ENCODE peak calls at places on chromosomes 7 and 10, in five cellular contexts. L is H9, J is lower lobe of right lung, T is fibroblast of lung, O is astrocyte of the spinal cord. M is an unnamed sample.
A peak's percentile ranks its signal among the peaks of the same experiment; 100 is the strongest.

GRCh38 chr7:101702362-101702850 is 73.3 kb upstream of the MYL10 start:
- DNase-seq in T (no peak), J (no peak), O (no peak), L (peak; percentile 73), M (no peak)

GRCh38 chr10:110657968-110658691 is 14.0 kb downstream of the RBM20 start:
- DNase-seq in J (no peak), T (no peak), O (no peak), L (peak; percentile 28), M (no peak)

GRCh38 chr7:2926120-2926897 is 82.2 kb upstream of the GNA12 start:
- DNase-seq in O (no peak), L (peak; percentile 14), J (peak; percentile 20), T (no peak), M (peak; percentile 64)

GRCh38 chr7:18548569-18548968 is 53.0 kb downstream of the HDAC9 start:
- DNase-seq in T (no peak), L (no peak), O (no peak), J (no peak), M (no peak)

GRCh38 chr10:129888784-129889616 is 75.1 kb downstream of the EBF3 start:
- DNase-seq in T (peak; percentile 8), L (peak; percentile 93), O (no peak), J (no peak), M (no peak)

GRCh38 chr10:21238044-21238443 is 287.4 kb downstream of the SKIDA1 start:
- DNase-seq in O (no peak), L (no peak), J (no peak), T (no peak), M (no peak)

GRCh38 chr10:88187472-88187871 is 324.0 kb downstream of the PTEN start:
- DNase-seq in J (no peak), T (no peak), O (no peak), L (no peak), M (no peak)

GRCh38 chr10:99966306-99966705 is 43.4 kb downstream of the DNMBP start:
- DNase-seq in T (peak; percentile 48), J (no peak), L (no peak), O (peak; percentile 90), M (no peak)

GRCh38 chr10:48509974-48510692 is 94.7 kb downstream of the ARHGAP22 start:
- DNase-seq in L (peak; percentile 38), J (no peak), T (peak; percentile 39), O (no peak), M (peak; percentile 57)

GRCh38 chr10:103470755-103471653 is 8.0 kb downstream of the CALHM3 start:
- DNase-seq in O (no peak), T (peak; percentile 62), L (peak; percentile 64), J (peak; percentile 66), M (no peak)

GRCh38 chr10:72367301-72367970 is 12.7 kb upstream of the DNAJB12 start:
- DNase-seq in O (peak; percentile 78), T (peak; percentile 47), L (no peak), J (no peak), M (no peak)

GRCh38 chr7:371119-371778 is 81.3 kb downstream of the FOXL3 start:
- DNase-seq in L (no peak), J (no peak), O (no peak), T (no peak), M (no peak)

GRCh38 chr10:131055437-131055836 is 256.1 kb downstream of the TCERG1L start:
- DNase-seq in J (no peak), O (no peak), T (no peak), L (no peak), M (no peak)

GRCh38 chr7:130352335-130353074 is 7.9 kb downstream of the CPA5 start:
- DNase-seq in J (no peak), O (peak; percentile 74), L (no peak), T (peak; percentile 86), M (no peak)

GRCh38 chr10:126509211-126509610 is 120.9 kb upstream of the ADAM12 start:
- DNase-seq in L (no peak), T (no peak), J (no peak), O (no peak), M (no peak)

GRCh38 chr7:85023066-85023687 is 163.7 kb downstream of the SEMA3D start:
- DNase-seq in L (no peak), T (peak; percentile 68), J (no peak), O (peak; percentile 59), M (no peak)

GRCh38 chr7:90708841-90709317 is 112.8 kb downstream of the CDK14 start:
- DNase-seq in L (peak; percentile 66), T (no peak), O (no peak), J (no peak), M (no peak)

GRCh38 chr10:109773818-109774440 is 149.4 kb downstream of the XPNPEP1 start:
- DNase-seq in J (no peak), T (peak; percentile 55), L (no peak), O (peak; percentile 42), M (no peak)

GRCh38 chr10:114413398-114413797 is 9.1 kb upstream of the AFAP1L2 start:
- DNase-seq in T (no peak), L (no peak), O (no peak), J (peak; percentile 77), M (no peak)

GRCh38 chr7:17787257-17787656 is 153.0 kb downstream of the SNX13 start:
- DNase-seq in O (no peak), L (no peak), T (no peak), J (no peak), M (no peak)

GRCh38 chr7:143408686-143409551 is at the start of gene EPHA1:
- DNase-seq in T (no peak), J (peak; percentile 77), L (peak; percentile 97), O (no peak), M (no peak)

GRCh38 chr7:51374936-51375335 is 58.3 kb upstream of the COBL start:
- DNase-seq in T (no peak), L (no peak), O (no peak), J (no peak), M (no peak)

GRCh38 chr10:129833366-129833765 is 130.7 kb downstream of the EBF3 start:
- DNase-seq in O (no peak), L (no peak), T (no peak), J (no peak), M (no peak)

GRCh38 chr10:102432162-102432950 is at the start of gene CUEDC2:
- DNase-seq in J (peak; percentile 97), O (peak; percentile 96), T (peak; percentile 96), L (peak; percentile 97), M (peak; percentile 98)

GRCh38 chr7:131626643-131627042 is 70.2 kb upstream of the PODXL start:
- DNase-seq in T (no peak), L (no peak), J (no peak), O (no peak), M (no peak)

GRCh38 chr10:47152861-47153349 is 147.1 kb upstream of the GDF10 start:
- DNase-seq in O (no peak), T (no peak), J (no peak), L (no peak), M (no peak)
- TF ChIP-seq CTCF in O (peak; percentile 29), T (peak; percentile 17), J (peak; percentile 33), L (peak; percentile 59), M (peak; percentile 19)

GRCh38 chr7:81503321-81503720 is 266.5 kb downstream of the HGF start:
- DNase-seq in O (no peak), T (no peak), J (no peak), L (no peak), M (no peak)

GRCh38 chr7:81503771-81504170 is 266.1 kb downstream of the HGF start:
- DNase-seq in J (no peak), T (no peak), O (no peak), L (no peak), M (no peak)

GRCh38 chr7:81499262-81500116 is 270.4 kb downstream of the HGF start:
- DNase-seq in J (no peak), T (peak; percentile 93), O (peak; percentile 88), L (no peak), M (no peak)

GRCh38 chr7:81500631-81501030 is 269.2 kb downstream of the HGF start:
- DNase-seq in L (no peak), O (no peak), J (no peak), T (no peak), M (no peak)

GRCh38 chr7:81501220-81501619 is 268.6 kb downstream of the HGF start:
- DNase-seq in T (peak; percentile 83), L (no peak), J (no peak), O (peak; percentile 62), M (no peak)
- TF ChIP-seq CTCF in T (no peak), L (no peak), J (no peak), O (peak; percentile 36), M (peak; percentile 76)

DNA sequence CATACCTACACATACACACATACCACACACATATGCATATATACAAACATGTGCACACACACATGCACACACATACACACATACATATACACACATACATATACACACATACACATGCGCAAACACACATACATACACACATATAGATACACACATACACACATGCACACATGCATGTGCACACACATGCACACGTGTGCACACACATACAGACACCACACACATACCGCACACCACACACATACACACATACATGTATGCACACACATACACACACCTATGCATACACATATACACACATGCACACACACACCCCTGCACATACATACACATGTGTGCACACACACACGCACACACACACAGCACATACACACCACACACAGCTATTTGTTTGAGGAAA is 236.5 kb downstream of the WDR11 start:
- DNase-seq in T (no peak), J (no peak), O (no peak), L (no peak), M (no peak)
- TF ChIP-seq CTCF in T (no peak), J (no peak), O (no peak), L (no peak), M (no peak)

GRCh38 chr7:157300406-157300770 is 36.4 kb upstream of the DNAJB6 start:
- DNase-seq in T (no peak), J (no peak), O (no peak), L (no peak), M (no peak)

GRCh38 chr7:157302314-157302711 is 34.5 kb upstream of the DNAJB6 start:
- DNase-seq in T (no peak), O (peak; percentile 24), L (peak; percentile 63), J (peak; percentile 85), M (no peak)

GRCh38 chr7:157299317-157299612 is 37.5 kb upstream of the DNAJB6 start:
- DNase-seq in T (no peak), O (no peak), J (no peak), L (no peak), M (no peak)

GRCh38 chr7:157297071-157297638 is 39.6 kb upstream of the DNAJB6 start:
- DNase-seq in O (no peak), J (no peak), T (no peak), L (no peak), M (no peak)

DNA sequence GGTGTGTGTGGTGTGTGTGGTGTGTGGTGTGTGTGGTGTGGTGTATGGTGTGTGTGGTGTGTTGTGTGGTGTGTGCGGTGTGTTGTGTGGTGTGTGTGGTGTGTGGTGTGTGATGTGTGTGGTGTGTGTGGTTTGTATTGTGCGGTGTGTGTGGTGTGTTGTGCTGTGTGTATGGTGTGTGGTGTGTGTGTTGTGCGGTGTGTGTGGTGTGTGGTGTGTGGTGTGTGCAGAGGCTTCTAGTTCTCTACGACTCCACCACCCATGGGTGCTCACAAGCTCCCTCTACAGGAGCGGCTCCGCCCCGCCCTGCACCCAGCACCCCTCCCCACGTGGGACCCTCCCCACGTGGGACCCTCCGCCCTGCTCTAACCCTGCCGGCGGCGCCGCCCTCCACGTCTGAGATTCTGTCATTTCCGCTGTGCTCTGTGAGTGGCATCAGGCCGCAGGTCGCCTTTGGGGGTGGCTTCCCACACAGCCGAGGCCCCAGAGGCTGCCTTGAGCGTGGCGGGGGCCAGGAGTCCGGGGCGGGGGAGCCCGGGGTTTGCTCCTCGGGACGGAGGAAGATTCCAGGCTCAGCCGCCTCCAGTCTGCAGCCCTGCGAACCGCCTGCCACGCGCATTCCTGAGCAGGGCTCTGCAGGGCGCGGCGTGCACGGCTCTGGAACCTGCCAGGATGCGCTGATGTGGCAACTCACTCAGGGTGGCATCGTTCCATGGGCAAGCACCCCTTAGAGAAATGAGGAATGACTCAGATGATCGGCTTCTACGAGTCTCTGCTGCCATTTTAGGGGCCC is 37.0 kb upstream of the DNAJB6 start:
- DNase-seq in O (no peak), J (no peak), T (no peak), L (no peak), M (no peak)
- TF ChIP-seq CTCF in O (peak; percentile 11), J (no peak), T (no peak), L (peak; percentile 32), M (no peak)